ENCODE peak calls at places on chromosomes 11 and 22, in eight cellular contexts. A, I, U, O, P, L, G and R are unnamed samples.

GRCh38 chr11:72223615-72224586 is 666 bp upstream of the INPPL1 start:
- DNase-seq in L (peak; percentile 78), A (peak; percentile 84), G (no peak), U (peak; percentile 84), P (peak; percentile 77), I (peak; percentile 59), O (peak; percentile 70), R (peak; percentile 68)

GRCh38 chr22:44822479-44822878 is 70.1 kb downstream of the ARHGAP8 start:
- DNase-seq in A (no peak), U (no peak), I (no peak), P (no peak), O (no peak), L (no peak), G (no peak), R (no peak)

GRCh38 chr22:10778296-10778814 is 4749.6 kb upstream of the OR11H1 start:
- DNase-seq in G (no peak), O (no peak), U (no peak), L (no peak), A (no peak), I (no peak), P (no peak), R (no peak)

GRCh38 chr11:132080121-132080520 is 709.7 kb downstream of the NTM start:
- DNase-seq in G (peak; percentile 69), U (no peak), P (no peak), O (no peak), L (no peak), A (no peak), I (no peak), R (no peak)

GRCh38 chr11:44740967-44741366 is 14.2 kb downstream of the TSPAN18 start:
- DNase-seq in G (no peak), U (no peak), P (no peak), A (no peak), O (no peak), I (no peak), L (no peak), R (no peak)

GRCh38 chr11:69369945-69370344 is 76.0 kb downstream of the MYEOV start:
- DNase-seq in I (no peak), A (no peak), G (no peak), U (no peak), P (no peak), O (no peak), L (peak; percentile 3), R (peak; percentile 1)

GRCh38 chr22:39738746-39739145 is 154.8 kb downstream of the ENTHD1 start:
- DNase-seq in A (no peak), U (no peak), I (no peak), L (no peak), G (no peak), O (peak; percentile 52), P (no peak), R (no peak)

GRCh38 chr11:118922745-118923627 is 2.7 kb downstream of the BCL9L start:
- DNase-seq in G (no peak), P (no peak), I (no peak), O (no peak), L (no peak), A (no peak), U (peak; percentile 15), R (no peak)

GRCh38 chr22:35337932-35338331 is 38.2 kb downstream of the TOM1 start:
- DNase-seq in G (no peak), L (no peak), A (no peak), O (no peak), I (no peak), U (no peak), P (peak; percentile 17), R (no peak)
- TF ChIP-seq CTCF in G (no peak), L (peak; percentile 10), A (no peak), O (no peak), I (no peak), U (no peak), P (peak; percentile 24), R (no peak)

GRCh38 chr11:67271212-67271547 is 4.9 kb downstream of the GRK2 start:
- DNase-seq in P (no peak), U (no peak), G (no peak), I (no peak), L (no peak), O (no peak), A (no peak), R (no peak)

GRCh38 chr11:67270256-67271211 is 4.3 kb downstream of the GRK2 start:
- DNase-seq in A (no peak), I (no peak), G (no peak), L (no peak), P (no peak), O (no peak), U (no peak), R (peak; percentile 67)

GRCh38 chr11:67268684-67269268 is 2.5 kb downstream of the GRK2 start:
- DNase-seq in L (no peak), P (no peak), O (no peak), I (no peak), U (no peak), G (no peak), A (no peak), R (no peak)

GRCh38 chr11:67268036-67268683 is 1.9 kb downstream of the GRK2 start:
- DNase-seq in O (no peak), A (no peak), U (no peak), L (peak; percentile 89), G (no peak), I (no peak), P (no peak), R (no peak)

GRCh38 chr11:67269401-67270255 is 3.4 kb downstream of the GRK2 start:
- DNase-seq in A (no peak), O (no peak), G (no peak), U (no peak), I (no peak), L (no peak), P (no peak), R (no peak)
- TF ChIP-seq CTCF in A (no peak), O (no peak), G (no peak), U (no peak), I (no peak), L (no peak), P (no peak), R (no peak)

GRCh38 chr22:19756288-19757128 is 4.1 kb upstream of the TBX1 start:
- DNase-seq in O (no peak), A (peak; percentile 62), L (peak; percentile 86), G (peak; percentile 48), P (peak; percentile 99), I (no peak), U (peak; percentile 78), R (no peak)
- TF ChIP-seq CTCF in O (peak; percentile 38), A (peak; percentile 47), L (peak; percentile 62), G (peak; percentile 75), P (peak; percentile 98), I (peak; percentile 64), U (peak; percentile 47), R (peak; percentile 37)

GRCh38 chr11:76822406-76822805 is 38.3 kb upstream of the ACER3 start:
- DNase-seq in L (no peak), U (no peak), G (no peak), A (no peak), O (no peak), I (no peak), P (no peak), R (no peak)

GRCh38 chr11:76825726-76826396 is 34.9 kb upstream of the ACER3 start:
- DNase-seq in O (no peak), G (no peak), A (no peak), U (no peak), L (no peak), P (no peak), I (no peak), R (no peak)

GRCh38 chr11:76824980-76825725 is 35.6 kb upstream of the ACER3 start:
- DNase-seq in I (no peak), G (peak; percentile 93), U (no peak), O (peak; percentile 42), P (no peak), A (no peak), L (no peak), R (no peak)

GRCh38 chr11:76824083-76824939 is 36.4 kb upstream of the ACER3 start:
- DNase-seq in G (peak; percentile 37), L (no peak), I (no peak), O (peak; percentile 27), U (no peak), A (no peak), P (peak; percentile 46), R (no peak)

DNA sequence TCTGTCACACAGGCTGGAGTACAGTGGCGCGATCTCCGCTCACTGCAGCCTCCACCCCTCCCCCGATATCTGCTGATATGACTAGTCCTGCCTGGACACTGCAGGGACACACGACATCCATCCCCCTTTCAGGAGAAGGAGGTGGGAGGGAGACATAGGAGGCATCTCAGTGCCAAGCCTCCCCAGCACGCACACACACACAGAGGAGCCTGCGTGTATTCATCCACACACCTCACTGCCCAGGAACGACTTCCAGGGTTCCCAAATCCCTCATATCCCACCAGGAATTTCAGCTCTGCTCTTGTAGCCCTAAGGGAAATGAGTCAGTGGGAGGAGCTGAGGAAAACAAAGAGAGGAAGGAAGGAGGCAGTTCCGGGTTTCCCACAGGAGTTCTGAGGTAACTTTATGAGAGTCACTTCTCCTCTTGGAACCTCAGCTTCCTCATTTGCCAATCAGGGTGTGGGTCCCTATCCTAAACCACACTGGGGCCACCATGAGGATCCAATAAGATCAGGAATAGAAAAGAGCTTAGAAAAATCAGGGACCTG is 37.2 kb upstream of the ACER3 start:
- DNase-seq in P (peak; percentile 79), G (peak; percentile 81), O (peak; percentile 59), U (no peak), I (peak; percentile 20), A (no peak), L (no peak), R (peak; percentile 58)
- TF ChIP-seq CTCF in P (no peak), G (no peak), O (no peak), U (no peak), I (no peak), A (no peak), L (no peak), R (no peak)

DNA sequence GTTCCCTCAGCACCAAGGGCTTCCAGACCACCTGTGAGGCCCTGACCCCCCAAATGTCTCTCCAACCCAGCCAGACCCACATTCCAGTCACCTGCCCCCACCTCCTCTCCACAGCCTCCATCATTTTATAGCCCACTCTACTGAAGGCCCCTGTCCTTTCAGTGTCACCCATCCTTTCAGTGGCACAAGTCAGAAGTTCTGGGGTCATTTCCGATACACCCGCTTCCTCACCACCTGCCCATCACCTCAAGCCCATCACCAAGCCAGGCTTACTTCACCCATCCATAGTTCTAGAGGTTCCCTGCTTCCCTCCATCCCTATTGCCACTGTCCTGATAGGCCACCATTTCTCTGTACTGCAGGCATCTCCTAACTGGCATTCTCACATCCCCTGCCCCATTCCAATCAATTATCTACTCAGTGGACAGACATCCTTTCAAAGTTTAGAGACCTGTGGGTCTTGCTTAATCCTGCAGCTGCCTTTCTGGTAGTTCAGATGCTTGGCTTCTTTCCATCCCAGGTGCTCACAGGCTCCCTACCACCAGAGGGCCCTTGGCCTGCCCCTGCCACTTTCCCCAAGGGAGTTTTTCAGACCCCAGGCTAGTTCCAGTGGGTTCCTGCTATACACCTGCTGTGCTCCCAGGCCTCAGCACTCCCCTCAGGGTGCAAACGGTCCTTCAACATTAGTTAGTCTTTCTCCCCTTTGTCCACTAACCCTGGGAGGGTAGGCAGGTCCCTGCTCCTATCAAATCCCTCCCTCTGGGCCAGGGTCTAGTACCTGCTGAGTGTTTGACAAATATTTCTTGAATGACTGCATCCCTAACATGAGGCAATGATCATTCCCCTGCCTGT is 7.6 kb downstream of the KCNQ1OT1 start:
- DNase-seq in P (no peak), O (no peak), A (peak; percentile 56), U (no peak), I (no peak), G (no peak), L (no peak), R (no peak)
- TF ChIP-seq CTCF in P (peak; percentile 36), O (peak; percentile 16), A (peak; percentile 20), U (peak; percentile 18), I (peak; percentile 58), G (peak; percentile 59), L (peak; percentile 18), R (peak; percentile 23)

GRCh38 chr11:117096140-117096972 is 1.9 kb downstream of the SIK3 start:
- DNase-seq in G (no peak), L (peak; percentile 73), A (peak; percentile 62), I (peak; percentile 8), O (no peak), P (no peak), U (peak; percentile 36), R (no peak)
- TF ChIP-seq CTCF in G (no peak), L (peak; percentile 19), A (no peak), I (no peak), O (peak; percentile 2), P (peak; percentile 26), U (no peak), R (no peak)